ENCODE peak calls at places on chromosomes 3 and 15, in six cellular contexts. One of them, this sample, is unnamed.

GRCh38 chr3:71511037-71511436 is 72.5 kb downstream of the FOXP1 start:
- DNase-seq in body of pancreas: no peak
- DNase-seq in CD8-positive, alpha-beta T cell: no peak
- DNase-seq in HCT116: no peak
- DNase-seq in GM23338: no peak
- DNase-seq in WERI-Rb-1: no peak
- DNase-seq in this sample: no peak

GRCh38 chr3:179973024-179973423 is 63.7 kb downstream of the PEX5L start:
- DNase-seq in HCT116: no peak
- DNase-seq in GM23338: no peak
- DNase-seq in WERI-Rb-1: no peak
- DNase-seq in CD8-positive, alpha-beta T cell: no peak
- DNase-seq in body of pancreas: no peak
- DNase-seq in this sample: no peak

GRCh38 chr3:126456211-126456610 is 19.5 kb downstream of the ZXDC start:
- DNase-seq in body of pancreas: no peak
- DNase-seq in WERI-Rb-1: no peak
- DNase-seq in HCT116: no peak
- DNase-seq in CD8-positive, alpha-beta T cell: no peak
- DNase-seq in GM23338: no peak
- DNase-seq in this sample: no peak

GRCh38 chr3:72043212-72044133 is 258.5 kb upstream of the PROK2 start:
- DNase-seq in WERI-Rb-1: no peak
- DNase-seq in CD8-positive, alpha-beta T cell: no peak
- DNase-seq in HCT116: no peak
- DNase-seq in GM23338: no peak
- DNase-seq in body of pancreas: peak
- DNase-seq in this sample: no peak

GRCh38 chr15:63301088-63301487 is 23.7 kb downstream of the APH1B start:
- DNase-seq in GM23338: no peak
- DNase-seq in WERI-Rb-1: no peak
- DNase-seq in CD8-positive, alpha-beta T cell: no peak
- DNase-seq in body of pancreas: peak
- DNase-seq in HCT116: no peak
- DNase-seq in this sample: no peak

GRCh38 chr3:42707620-42708355 is 5.2 kb upstream of the HHATL start:
- DNase-seq in HCT116: no peak
- DNase-seq in CD8-positive, alpha-beta T cell: no peak
- DNase-seq in body of pancreas: no peak
- DNase-seq in WERI-Rb-1: no peak
- DNase-seq in GM23338: no peak
- DNase-seq in this sample: no peak

GRCh38 chr3:38542401-38543298 is 46.5 kb downstream of the EXOG start:
- DNase-seq in WERI-Rb-1: no peak
- DNase-seq in GM23338: no peak
- DNase-seq in body of pancreas: no peak
- DNase-seq in HCT116: no peak
- DNase-seq in CD8-positive, alpha-beta T cell: no peak
- DNase-seq in this sample: no peak

GRCh38 chr3:194326192-194327029 is 24.7 kb downstream of the CPN2 start:
- DNase-seq in GM23338: no peak
- DNase-seq in CD8-positive, alpha-beta T cell: no peak
- DNase-seq in WERI-Rb-1: peak
- DNase-seq in body of pancreas: no peak
- DNase-seq in HCT116: peak
- DNase-seq in this sample: peak

GRCh38 chr15:49709815-49710214 is 89.0 kb downstream of the DTWD1 start:
- DNase-seq in CD8-positive, alpha-beta T cell: no peak
- DNase-seq in HCT116: no peak
- DNase-seq in body of pancreas: no peak
- DNase-seq in GM23338: no peak
- DNase-seq in WERI-Rb-1: no peak
- DNase-seq in this sample: no peak

GRCh38 chr3:174398761-174399160 is 460.4 kb upstream of the NAALADL2 start:
- DNase-seq in GM23338: no peak
- DNase-seq in WERI-Rb-1: no peak
- DNase-seq in HCT116: no peak
- DNase-seq in body of pancreas: no peak
- DNase-seq in CD8-positive, alpha-beta T cell: no peak
- DNase-seq in this sample: no peak

GRCh38 chr15:97904196-97904572 is 56.3 kb upstream of the ARRDC4 start:
- DNase-seq in GM23338: peak
- DNase-seq in WERI-Rb-1: peak
- DNase-seq in HCT116: peak
- DNase-seq in CD8-positive, alpha-beta T cell: no peak
- DNase-seq in body of pancreas: peak
- DNase-seq in this sample: peak

GRCh38 chr3:15327941-15328340 is 4.4 kb downstream of the SH3BP5 start:
- DNase-seq in HCT116: no peak
- DNase-seq in body of pancreas: no peak
- DNase-seq in GM23338: no peak
- DNase-seq in CD8-positive, alpha-beta T cell: no peak
- DNase-seq in WERI-Rb-1: no peak
- DNase-seq in this sample: no peak

GRCh38 chr15:23857028-23857641 is 170.0 kb upstream of the NDN start:
- DNase-seq in WERI-Rb-1: peak
- DNase-seq in GM23338: peak
- DNase-seq in CD8-positive, alpha-beta T cell: no peak
- DNase-seq in HCT116: no peak
- DNase-seq in body of pancreas: peak
- DNase-seq in this sample: peak

GRCh38 chr15:84033793-84034553 is 201.6 kb upstream of the GOLGA6L4 start:
- DNase-seq in GM23338: no peak
- DNase-seq in HCT116: no peak
- DNase-seq in body of pancreas: no peak
- DNase-seq in CD8-positive, alpha-beta T cell: no peak
- DNase-seq in WERI-Rb-1: no peak
- DNase-seq in this sample: peak

GRCh38 chr15:64349375-64349774 is 6.6 kb downstream of the CSNK1G1 start:
- DNase-seq in HCT116: no peak
- DNase-seq in CD8-positive, alpha-beta T cell: no peak
- DNase-seq in body of pancreas: no peak
- DNase-seq in GM23338: no peak
- DNase-seq in WERI-Rb-1: no peak
- DNase-seq in this sample: no peak

GRCh38 chr3:99332276-99332675 is 306.1 kb upstream of the COL8A1 start:
- DNase-seq in WERI-Rb-1: no peak
- DNase-seq in CD8-positive, alpha-beta T cell: no peak
- DNase-seq in HCT116: no peak
- DNase-seq in body of pancreas: no peak
- DNase-seq in GM23338: no peak
- DNase-seq in this sample: no peak

GRCh38 chr3:170352936-170353335 is 4.6 kb upstream of the SKIL start:
- DNase-seq in body of pancreas: no peak
- DNase-seq in HCT116: no peak
- DNase-seq in CD8-positive, alpha-beta T cell: no peak
- DNase-seq in GM23338: no peak
- DNase-seq in WERI-Rb-1: no peak
- DNase-seq in this sample: no peak

GRCh38 chr3:116579843-116580242 is 129.7 kb upstream of the TUSC7 start:
- DNase-seq in WERI-Rb-1: no peak
- DNase-seq in CD8-positive, alpha-beta T cell: no peak
- DNase-seq in HCT116: no peak
- DNase-seq in body of pancreas: no peak
- DNase-seq in GM23338: peak
- DNase-seq in this sample: peak

DNA sequence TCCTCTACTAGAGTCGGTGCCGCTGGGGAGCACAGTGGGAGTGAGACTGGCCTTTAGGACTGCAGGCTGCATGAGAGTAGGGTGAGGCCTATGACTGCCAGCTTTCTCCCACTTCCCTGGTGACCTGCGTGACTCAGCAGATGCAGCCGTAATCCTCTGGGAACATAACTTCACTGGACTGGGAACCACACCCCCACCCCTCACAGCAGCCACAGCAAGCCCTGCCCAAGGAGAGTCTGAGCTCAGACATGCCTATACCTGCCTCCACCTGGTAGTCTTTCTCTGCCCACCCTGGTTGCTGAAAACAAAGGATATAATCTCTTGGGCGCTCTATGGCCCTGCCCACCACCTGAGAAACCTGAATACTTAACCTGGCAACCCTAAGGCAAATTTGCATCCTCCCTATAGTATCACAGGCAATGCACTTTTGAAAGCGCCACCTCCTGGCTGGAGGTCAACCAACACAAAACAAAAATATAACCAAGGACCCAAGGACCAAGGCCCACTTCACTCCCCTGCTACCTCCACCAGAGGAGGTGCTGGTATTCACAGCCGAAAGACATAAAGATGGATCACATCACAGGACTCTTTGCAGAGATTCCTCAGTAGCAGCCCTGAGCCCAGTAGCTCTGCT is 308.9 kb downstream of the CTNNB1 start:
- DNase-seq in body of pancreas: no peak
- DNase-seq in CD8-positive, alpha-beta T cell: no peak
- DNase-seq in GM23338: peak
- DNase-seq in HCT116: peak
- DNase-seq in WERI-Rb-1: no peak
- DNase-seq in this sample: peak
- TF ChIP-seq CTCF in body of pancreas: no peak
- TF ChIP-seq CTCF in CD8-positive, alpha-beta T cell: no peak
- TF ChIP-seq CTCF in GM23338: peak
- TF ChIP-seq CTCF in HCT116: peak
- TF ChIP-seq CTCF in WERI-Rb-1: no peak
- TF ChIP-seq CTCF in this sample: peak

DNA sequence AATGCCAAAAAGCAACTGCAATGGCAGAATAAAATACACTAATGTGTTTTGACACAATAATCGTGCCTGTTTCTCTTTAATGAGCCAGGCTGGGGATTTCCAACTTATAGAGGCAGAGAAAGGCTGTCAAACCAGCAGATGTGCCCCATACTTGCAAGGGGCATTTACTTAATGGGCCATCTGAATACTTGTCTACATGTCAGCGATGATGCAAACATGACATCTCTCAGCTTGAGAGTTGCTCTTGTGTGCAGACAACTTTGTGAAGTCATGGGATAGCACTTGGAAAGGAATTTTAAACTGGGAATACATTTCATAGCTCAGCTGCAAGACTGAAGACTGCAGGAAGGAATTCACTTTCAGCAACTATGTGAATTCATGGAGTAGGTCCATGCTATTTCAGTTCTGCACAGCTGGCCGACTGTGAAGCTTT is 127.4 kb upstream of the ADAMTS9 start:
- DNase-seq in GM23338: no peak
- DNase-seq in body of pancreas: no peak
- DNase-seq in CD8-positive, alpha-beta T cell: no peak
- DNase-seq in HCT116: no peak
- DNase-seq in WERI-Rb-1: no peak
- DNase-seq in this sample: no peak
- H3K27ac ChIP-seq in GM23338: no peak
- H3K27ac ChIP-seq in body of pancreas: no peak
- H3K27ac ChIP-seq in CD8-positive, alpha-beta T cell: no peak
- H3K27ac ChIP-seq in HCT116: no peak
- H3K27ac ChIP-seq in WERI-Rb-1: no peak
- H3K27ac ChIP-seq in this sample: no peak

GRCh38 chr15:58611731-58612676 is 137.5 kb downstream of the ADAM10 start:
- DNase-seq in HCT116: no peak
- DNase-seq in CD8-positive, alpha-beta T cell: no peak
- DNase-seq in body of pancreas: no peak
- DNase-seq in WERI-Rb-1: no peak
- DNase-seq in GM23338: no peak
- DNase-seq in this sample: no peak
- TF ChIP-seq CTCF in HCT116: no peak
- TF ChIP-seq CTCF in CD8-positive, alpha-beta T cell: no peak
- TF ChIP-seq CTCF in body of pancreas: no peak
- TF ChIP-seq CTCF in WERI-Rb-1: no peak
- TF ChIP-seq CTCF in GM23338: no peak
- TF ChIP-seq CTCF in this sample: no peak

DNA sequence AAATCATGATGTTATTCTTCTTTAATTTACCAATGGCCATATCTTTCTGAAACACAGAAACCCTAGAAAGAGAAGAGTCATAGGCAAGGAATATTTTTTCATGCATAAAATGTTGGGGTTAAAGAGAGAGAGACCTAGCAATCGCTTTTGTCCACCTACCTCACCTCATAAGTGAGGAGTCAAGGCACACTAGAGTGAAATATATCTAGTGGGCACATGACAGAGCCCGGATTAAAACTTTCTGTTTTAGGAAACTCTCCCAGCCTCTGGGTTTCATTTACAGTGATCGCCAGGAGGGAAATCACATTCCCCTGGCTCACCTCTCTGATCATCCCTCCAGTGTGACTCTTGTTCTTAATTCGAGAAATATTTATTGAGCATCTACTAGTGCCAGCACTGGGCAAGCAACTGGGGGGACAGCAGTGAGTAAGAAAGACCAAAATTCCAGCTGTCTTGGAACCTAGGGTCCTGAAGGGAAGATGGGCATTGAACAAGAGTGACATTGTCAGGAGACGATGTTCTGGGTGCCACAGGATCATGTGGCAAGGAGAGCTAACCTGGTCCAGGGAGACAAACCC is 1.3 kb downstream of the CAPN3 start:
- DNase-seq in GM23338: no peak
- DNase-seq in WERI-Rb-1: no peak
- DNase-seq in HCT116: no peak
- DNase-seq in CD8-positive, alpha-beta T cell: no peak
- DNase-seq in body of pancreas: no peak
- DNase-seq in this sample: no peak
- H3K27ac ChIP-seq in GM23338: no peak
- H3K27ac ChIP-seq in WERI-Rb-1: no peak
- H3K27ac ChIP-seq in HCT116: no peak
- H3K27ac ChIP-seq in CD8-positive, alpha-beta T cell: no peak
- H3K27ac ChIP-seq in body of pancreas: no peak
- H3K27ac ChIP-seq in this sample: no peak

GRCh38 chr3:187808466-187809291 is 63.4 kb upstream of the BCL6 start:
- DNase-seq in HCT116: no peak
- DNase-seq in body of pancreas: no peak
- DNase-seq in GM23338: peak
- DNase-seq in WERI-Rb-1: peak
- DNase-seq in CD8-positive, alpha-beta T cell: no peak
- DNase-seq in this sample: peak
- TF ChIP-seq CTCF in HCT116: no peak
- TF ChIP-seq CTCF in body of pancreas: no peak
- TF ChIP-seq CTCF in GM23338: no peak
- TF ChIP-seq CTCF in WERI-Rb-1: no peak
- TF ChIP-seq CTCF in CD8-positive, alpha-beta T cell: no peak
- TF ChIP-seq CTCF in this sample: no peak

DNA sequence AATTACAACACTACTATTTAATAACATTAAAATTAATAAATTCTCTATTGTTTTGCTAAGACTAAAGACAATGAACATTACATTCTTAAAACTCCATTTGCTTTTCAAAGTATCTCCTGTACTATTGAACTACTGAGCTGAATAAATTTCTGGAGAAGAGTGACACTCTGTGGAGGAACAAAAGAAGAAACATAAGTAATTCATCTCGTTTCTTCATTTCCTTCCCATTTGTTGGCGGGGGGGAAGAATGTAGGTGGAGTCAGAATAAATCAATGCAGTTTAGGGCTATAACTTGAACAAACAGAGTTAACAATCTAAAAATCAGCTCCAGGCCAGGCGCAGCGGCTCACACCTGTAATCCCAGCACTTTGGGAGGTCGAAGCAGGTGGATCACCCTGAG is 32.7 kb downstream of the EFHB start:
- DNase-seq in GM23338: no peak
- DNase-seq in HCT116: no peak
- DNase-seq in WERI-Rb-1: no peak
- DNase-seq in CD8-positive, alpha-beta T cell: no peak
- DNase-seq in body of pancreas: no peak
- DNase-seq in this sample: peak
- H3K27ac ChIP-seq in GM23338: no peak
- H3K27ac ChIP-seq in HCT116: no peak
- H3K27ac ChIP-seq in WERI-Rb-1: no peak
- H3K27ac ChIP-seq in CD8-positive, alpha-beta T cell: no peak
- H3K27ac ChIP-seq in body of pancreas: no peak
- H3K27ac ChIP-seq in this sample: peak

GRCh38 chr3:186425788-186426730 is 64.0 kb upstream of the DGKG start:
- DNase-seq in GM23338: peak
- DNase-seq in body of pancreas: no peak
- DNase-seq in CD8-positive, alpha-beta T cell: no peak
- DNase-seq in HCT116: no peak
- DNase-seq in WERI-Rb-1: peak
- DNase-seq in this sample: no peak
- TF ChIP-seq CTCF in GM23338: peak
- TF ChIP-seq CTCF in body of pancreas: no peak
- TF ChIP-seq CTCF in CD8-positive, alpha-beta T cell: no peak
- TF ChIP-seq CTCF in HCT116: peak
- TF ChIP-seq CTCF in WERI-Rb-1: peak
- TF ChIP-seq CTCF in this sample: no peak

This sample was measured in RWPE1.